ENCODE peak calls at places on chromosomes 13 and 19, in eight cellular contexts. T is Calu3, B is fibroblast of mammary gland, W is neural progenitor cell, J is uterus, G is AG10803, C is neural crest cell, I is mucosa of descending colon. Q is an unnamed sample.

GRCh38 chr19:19132912-19133311 is 5.4 kb downstream of the TMEM161A start:
- DNase-seq in W (no peak), C (no peak), J (no peak), T (no peak), B (no peak), I (no peak), G (no peak), Q (no peak)

GRCh38 chr19:33317522-33317921 is 15.2 kb upstream of the CEBPA start:
- DNase-seq in W (no peak), C (no peak), I (no peak), J (no peak), G (no peak), T (no peak), B (no peak), Q (no peak)

GRCh38 chr19:18091217-18091608 is 4.5 kb upstream of the IL12RB1 start:
- DNase-seq in W (no peak), B (no peak), G (no peak), C (no peak), I (peak), T (no peak), J (no peak), Q (no peak)

GRCh38 chr13:57653229-57653994 is 21.9 kb downstream of the PCDH17 start:
- DNase-seq in T (no peak), C (no peak), W (no peak), G (no peak), J (no peak), B (no peak), I (no peak), Q (no peak)

GRCh38 chr13:21567714-21568113 is 36.3 kb downstream of the MICU2 start:
- DNase-seq in J (no peak), W (no peak), I (no peak), G (no peak), T (no peak), C (no peak), B (no peak), Q (no peak)

GRCh38 chr19:48826606-48827020 is 9.7 kb downstream of the HSD17B14 start:
- DNase-seq in G (no peak), T (peak), I (no peak), C (no peak), W (peak), B (no peak), J (no peak), Q (no peak)

GRCh38 chr13:29868581-29868980 is 18.2 kb upstream of the UBL3 start:
- DNase-seq in G (no peak), T (no peak), I (no peak), C (no peak), B (no peak), W (no peak), J (no peak), Q (no peak)

GRCh38 chr13:45341799-45342584 is 1.0 kb upstream of the TPT1 start:
- DNase-seq in T (peak), B (peak), W (no peak), J (peak), G (peak), C (no peak), I (peak), Q (no peak)

GRCh38 chr19:31639306-31639705 is 290.1 kb upstream of the TSHZ3 start:
- DNase-seq in C (no peak), J (no peak), G (no peak), W (no peak), I (no peak), B (peak), T (no peak), Q (no peak)

GRCh38 chr19:35742121-35742724 is at the start of gene IGFLR1:
- DNase-seq in C (no peak), J (no peak), I (no peak), W (no peak), T (no peak), B (no peak), G (no peak), Q (no peak)

GRCh38 chr13:110887955-110888333 is 26.9 kb downstream of the ANKRD10 start:
- DNase-seq in C (no peak), T (no peak), I (no peak), B (no peak), W (peak), J (no peak), G (no peak), Q (no peak)

GRCh38 chr13:101499406-101499805 is 46.9 kb downstream of the ITGBL1 start:
- DNase-seq in C (no peak), G (peak), T (no peak), B (peak), I (no peak), J (no peak), W (no peak), Q (no peak)

GRCh38 chr13:101416181-101417042 is at the start of gene NALCN:
- DNase-seq in G (no peak), W (peak), C (peak), T (peak), I (no peak), B (no peak), J (no peak), Q (no peak)

GRCh38 chr19:4504297-4504701 is 14.0 kb downstream of the PLIN4 start:
- DNase-seq in I (no peak), T (no peak), G (no peak), B (no peak), C (no peak), W (no peak), J (no peak), Q (no peak)

GRCh38 chr13:100563779-100564178 is 24.8 kb downstream of the GGACT start:
- DNase-seq in G (no peak), B (no peak), T (no peak), J (no peak), I (no peak), C (no peak), W (no peak), Q (no peak)

GRCh38 chr13:102977471-102977870 is 88.7 kb downstream of the SLC10A2 start:
- DNase-seq in C (no peak), G (no peak), I (no peak), B (peak), T (no peak), W (no peak), J (no peak), Q (no peak)

GRCh38 chr13:98521876-98522275 is 55.0 kb downstream of the STK24 start:
- DNase-seq in C (no peak), I (no peak), J (no peak), T (no peak), W (no peak), B (no peak), G (no peak), Q (no peak)

GRCh38 chr19:45016388-45017314 is 15.4 kb downstream of the RELB start:
- DNase-seq in T (peak), C (peak), W (peak), I (no peak), G (peak), B (peak), J (no peak), Q (peak)

GRCh38 chr13:43838909-43839308 is 40.6 kb downstream of the CCDC122 start:
- DNase-seq in C (no peak), B (peak), G (peak), T (no peak), I (no peak), W (no peak), J (no peak), Q (peak)

GRCh38 chr19:42436006-42436405 is 6.7 kb downstream of the CXCL17 start:
- DNase-seq in C (no peak), T (no peak), W (no peak), B (peak), J (no peak), G (peak), I (no peak), Q (no peak)

GRCh38 chr13:26558912-26559485 is 1.5 kb downstream of the WASF3 start:
- DNase-seq in T (no peak), G (no peak), I (no peak), W (peak), J (no peak), B (no peak), C (no peak), Q (no peak)

GRCh38 chr13:114067886-114068722 is 64.3 kb downstream of the RASA3 start:
- DNase-seq in T (no peak), C (no peak), W (no peak), I (peak), B (no peak), J (peak), G (no peak), Q (no peak)

GRCh38 chr19:46787040-46787330 is 1.4 kb downstream of the SLC1A5 start:
- DNase-seq in T (no peak), G (no peak), J (no peak), W (no peak), I (no peak), B (no peak), C (no peak), Q (no peak)

GRCh38 chr19:46788101-46788967 is at the start of gene SLC1A5:
- DNase-seq in T (peak), G (peak), C (peak), W (peak), J (peak), B (peak), I (peak), Q (peak)

GRCh38 chr19:46787331-46788100 is 878 bp downstream of the SLC1A5 start:
- DNase-seq in C (peak), W (peak), I (peak), G (peak), J (peak), T (peak), B (peak), Q (no peak)

GRCh38 chr19:46789371-46789770 is 977 bp upstream of the SLC1A5 start:
- DNase-seq in J (no peak), W (no peak), G (no peak), C (no peak), I (no peak), T (no peak), B (no peak), Q (no peak)

DNA sequence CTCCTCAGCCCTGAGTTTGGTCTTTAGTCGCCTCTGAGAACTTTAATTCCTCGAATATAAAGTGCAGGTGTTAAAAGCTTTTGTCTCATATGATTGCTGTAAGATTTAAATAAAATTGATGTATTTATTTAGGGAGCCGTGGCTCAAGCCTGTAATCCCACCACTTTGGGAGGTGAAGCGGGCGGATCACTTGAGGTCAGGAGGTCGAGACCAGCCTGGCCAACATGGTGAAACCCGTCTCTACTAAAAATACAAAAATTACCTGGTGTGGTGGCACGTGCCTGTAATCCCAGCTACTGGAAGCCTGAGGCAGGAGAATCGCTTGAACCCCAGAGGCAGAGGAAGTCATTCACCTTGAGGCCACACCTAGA is 559 bp upstream of the SLC1A5 start:
- DNase-seq in G (no peak), C (no peak), T (no peak), W (no peak), B (no peak), J (no peak), I (no peak), Q (no peak)
- TF ChIP-seq CTCF in G (no peak), C (no peak), T (no peak), W (no peak), B (no peak), J (no peak), I (no peak), Q (no peak)

GRCh38 chr19:14410775-14411134 is 8.4 kb downstream of the DDX39A start:
- DNase-seq in C (no peak), W (no peak), I (no peak), J (no peak), G (no peak), B (no peak), T (no peak), Q (no peak)
- TF ChIP-seq CTCF in C (no peak), W (no peak), I (no peak), J (no peak), G (no peak), B (no peak), T (no peak), Q (no peak)

GRCh38 chr19:29873024-29873800 is 61.4 kb downstream of the CCNE1 start:
- DNase-seq in T (peak), J (peak), C (peak), W (peak), G (peak), B (no peak), I (no peak), Q (no peak)
- TF ChIP-seq CTCF in T (peak), J (peak), C (peak), W (peak), G (peak), B (peak), I (peak), Q (peak)

DNA sequence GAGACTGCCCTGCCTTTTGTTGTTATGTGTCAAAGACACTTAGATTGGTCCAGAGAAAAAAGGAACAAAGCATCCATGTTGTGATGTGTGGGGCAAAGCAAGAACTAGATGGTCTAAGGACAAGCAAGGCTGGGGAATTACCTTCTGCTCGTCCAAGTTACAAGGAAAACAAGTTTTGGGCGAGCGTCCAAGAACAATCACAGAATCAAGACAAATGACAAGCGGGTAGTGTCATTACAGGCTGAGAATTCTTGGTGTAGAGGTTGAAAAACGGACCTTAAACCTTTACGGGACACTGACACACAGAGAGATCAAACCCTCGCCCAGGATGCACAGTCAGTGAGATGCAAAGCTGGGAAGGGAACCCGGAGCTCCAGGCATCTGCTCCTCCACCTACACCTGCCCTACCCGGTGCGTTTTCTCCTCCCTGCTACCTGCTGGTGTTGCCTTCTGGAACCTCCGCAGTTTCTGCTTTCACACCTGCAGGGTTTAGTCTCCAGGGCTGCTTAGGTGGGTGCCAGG is 525 bp upstream of the ZNF324B start:
- DNase-seq in T (no peak), J (no peak), B (no peak), W (no peak), C (no peak), G (no peak), I (no peak), Q (no peak)
- TF ChIP-seq CTCF in T (no peak), J (no peak), B (no peak), W (no peak), C (no peak), G (no peak), I (no peak), Q (no peak)